ENCODE peak calls at places on chromosomes 13 and 19, in five cellular contexts. G, C, X, Z and M are unnamed samples.

GRCh38 chr19:5448374-5448773 is 6.8 kb upstream of the ZNRF4 start:
- DNase-seq in G (no peak), C (no peak), X (no peak), Z (no peak), M (no peak)

GRCh38 chr13:77740931-77741586 is 43.6 kb downstream of the SLAIN1 start:
- DNase-seq in G (no peak), C (no peak), X (no peak), Z (no peak), M (no peak)

GRCh38 chr13:106376411-106377112 is 158.9 kb downstream of the EFNB2 start:
- DNase-seq in G (peak), C (no peak), X (peak), Z (peak), M (peak)

GRCh38 chr13:39100996-39101751 is 62.9 kb downstream of the NHLRC3 start:
- DNase-seq in G (no peak), C (no peak), X (no peak), Z (no peak), M (no peak)

GRCh38 chr19:1769645-1769985 is 16.3 kb downstream of the ONECUT3 start:
- DNase-seq in G (no peak), C (no peak), X (no peak), Z (no peak), M (no peak)

GRCh38 chr13:22126433-22127021 is 455.7 kb downstream of the FGF9 start:
- DNase-seq in G (no peak), C (no peak), X (no peak), Z (no peak), M (no peak)

GRCh38 chr13:99969934-99970760 is 1.4 kb downstream of the ZIC5 start:
- DNase-seq in G (no peak), C (no peak), X (no peak), Z (peak), M (no peak)

GRCh38 chr19:55467236-55468053 is 2.9 kb upstream of the C19orf85 start:
- DNase-seq in G (peak), C (peak), X (no peak), Z (peak), M (peak)

GRCh38 chr19:34734601-34735103 is 609 bp downstream of the ZNF181 start:
- DNase-seq in G (no peak), C (no peak), X (no peak), Z (no peak), M (no peak)

GRCh38 chr19:55692681-55693081 is 17.7 kb downstream of the EPN1 start:
- DNase-seq in G (no peak), C (no peak), X (no peak), Z (no peak), M (no peak)

GRCh38 chr13:102877285-102877684 is 31.5 kb downstream of the ERCC5 start:
- DNase-seq in G (peak), C (no peak), X (no peak), Z (no peak), M (peak)

GRCh38 chr19:38340927-38341326 is 5.3 kb downstream of the CATSPERG start:
- DNase-seq in G (no peak), C (no peak), X (no peak), Z (no peak), M (no peak)

GRCh38 chr13:110017379-110017778 is 231.0 kb upstream of the IRS2 start:
- DNase-seq in G (peak), C (no peak), X (peak), Z (peak), M (peak)

GRCh38 chr13:48687249-48687648 is 33.5 kb downstream of the CYSLTR2 start:
- DNase-seq in G (no peak), C (no peak), X (no peak), Z (no peak), M (no peak)

GRCh38 chr19:32914879-32915278 is 45.3 kb upstream of the SLC7A9 start:
- DNase-seq in G (no peak), C (no peak), X (no peak), Z (no peak), M (no peak)

GRCh38 chr19:5950744-5951143 is 27.2 kb downstream of the RANBP3 start:
- DNase-seq in G (no peak), C (no peak), X (no peak), Z (no peak), M (no peak)